ENCODE peak calls at places on chromosomes 12 and 14, in four cellular contexts. L is ascending aorta, U is H9, J is sigmoid colon. P is an unnamed sample. For H3K4me1, the result is how much of the 10 kb centered on the place peaks cover.

GRCh38 chr14:99884834-99885648 is 91.8 kb downstream of the EML1 start:
- DNase-seq in L (no peak), U (no peak), J (peak), P (peak)

GRCh38 chr14:75249251-75249957 is 29.2 kb upstream of the FOS start:
- DNase-seq in L (peak), U (peak), J (no peak), P (peak)

GRCh38 chr12:103517161-103517560 is 21.4 kb upstream of the C12orf42 start:
- DNase-seq in L (no peak), U (no peak), J (no peak), P (no peak)

GRCh38 chr14:23694085-23694975 is 58.2 kb downstream of the DHRS2 start:
- DNase-seq in L (no peak), U (peak), J (no peak), P (no peak)

GRCh38 chr12:75666126-75666979 is 154.9 kb upstream of the KRR1 start:
- DNase-seq in L (no peak), U (no peak), J (no peak), P (peak)

GRCh38 chr12:117985182-117985581 is 16.4 kb upstream of the KSR2 start:
- DNase-seq in L (no peak), U (no peak), J (no peak), P (no peak)

GRCh38 chr14:98926802-98927201 is 345.2 kb downstream of the BCL11B start:
- DNase-seq in L (no peak), U (no peak), J (peak), P (peak)

GRCh38 chr12:93954160-93955112 is 193.9 kb upstream of the PLXNC1 start:
- DNase-seq in L (peak), U (no peak), J (peak), P (no peak)

GRCh38 chr12:62629971-62630739 is 163.5 kb downstream of the MON2 start:
- DNase-seq in L (no peak), U (no peak), J (no peak), P (no peak)

GRCh38 chr12:16165506-16165905 is 112.0 kb downstream of the SLC15A5 start:
- DNase-seq in L (peak), U (peak), J (peak), P (peak)

GRCh38 chr12:104702565-104703139 is 245.9 kb downstream of the CHST11 start:
- DNase-seq in L (peak), U (no peak), J (peak), P (no peak)

GRCh38 chr12:106288510-106289195 is 13.9 kb upstream of the TCP11L2 start:
- DNase-seq in L (no peak), U (no peak), J (no peak), P (peak)

GRCh38 chr12:29673346-29673745 is 110.4 kb downstream of the TMTC1 start:
- DNase-seq in L (no peak), U (no peak), J (no peak), P (peak)

GRCh38 chr14:61642246-61642982 is 52.9 kb upstream of the HIF1A start:
- DNase-seq in L (no peak), U (no peak), J (no peak), P (peak)

GRCh38 chr14:89688520-89688919 is 266.0 kb downstream of the EFCAB11 start:
- DNase-seq in L (no peak), U (no peak), J (no peak), P (no peak)

DNA sequence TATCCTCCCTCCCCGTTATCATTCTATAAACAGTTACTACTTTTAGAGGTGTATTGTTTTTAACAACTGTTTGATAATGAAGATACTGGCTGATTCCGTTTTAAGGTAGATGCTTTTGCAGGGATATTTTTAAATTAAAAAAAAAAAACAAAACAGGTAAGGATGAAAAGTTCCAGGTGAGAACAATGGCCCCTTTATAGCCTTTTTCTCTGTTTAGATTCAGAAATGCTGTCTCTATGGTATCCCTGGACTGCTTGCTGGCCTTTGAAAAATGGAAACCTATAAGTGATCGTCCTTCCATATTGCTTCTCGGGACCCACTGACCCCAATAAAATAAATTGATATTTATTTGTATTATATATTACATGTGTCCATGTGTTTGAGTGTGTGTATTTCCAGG is 23.2 kb upstream of the ANO6 start:
- DNase-seq in L (no peak), U (no peak), J (no peak), P (no peak)
- H3K27ac ChIP-seq in L (no peak), U (no peak), J (no peak), P (no peak)

GRCh38 chr12:54956818-54957641 is 27.5 kb downstream of the TESPA1 start:
- DNase-seq in L (no peak), U (no peak), J (no peak), P (no peak)
- TF ChIP-seq CTCF in L (no peak), U (no peak), J (no peak), P (no peak)

GRCh38 chr12:27624586-27624985 is 71.7 kb upstream of the REP15 start:
- DNase-seq in L (no peak), U (no peak), J (no peak), P (peak)
- H3K4me1 ChIP-seq in L (under half), U (under half), J (under half), P (half or more)

GRCh38 chr14:56592746-56593544 is 13.3 kb downstream of the TMEM260 start:
- DNase-seq in L (no peak), U (no peak), J (no peak), P (no peak)
- H3K27ac ChIP-seq in L (no peak), U (no peak), J (no peak), P (no peak)

DNA sequence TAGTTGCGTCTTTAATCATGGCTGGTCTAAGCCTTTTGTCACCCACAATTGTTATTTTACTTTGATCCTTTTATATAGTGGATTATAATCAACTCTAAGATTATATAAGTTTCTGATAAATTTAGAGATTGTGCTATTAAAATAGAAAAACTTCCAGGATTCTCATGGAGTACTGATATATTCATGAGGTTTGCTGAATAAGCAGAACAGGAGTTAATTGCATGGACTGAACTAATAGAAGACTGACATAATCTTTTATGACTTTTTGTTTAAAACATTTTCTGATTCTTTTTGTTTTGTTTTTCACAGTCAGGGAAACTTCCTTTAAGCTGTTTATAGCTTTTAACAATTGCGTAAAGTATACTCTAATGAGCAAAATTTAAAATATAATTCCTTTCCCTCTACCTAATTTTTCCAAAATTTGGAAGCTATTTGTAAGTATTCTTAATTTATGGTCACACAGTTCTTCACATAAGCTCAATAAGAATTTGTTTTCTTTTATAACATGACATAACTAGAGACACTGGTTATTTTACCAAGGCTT is 129.9 kb upstream of the TMEM260 start:
- DNase-seq in L (no peak), U (no peak), J (no peak), P (no peak)
- TF ChIP-seq CTCF in L (no peak), U (no peak), J (no peak), P (no peak)

P was measured in astrocyte.